ENCODE peak calls at places on chromosomes 13 and 19, in five cellular contexts. F is GM12878, T is HCT116, V is H1, P is SK-N-SH. X is an unnamed sample.

GRCh38 chr13:100124265-100124664 is 35.4 kb downstream of the PCCA start:
- DNase-seq in F (no peak), T (no peak), V (no peak), P (no peak), X (no peak)

GRCh38 chr13:35771898-35772297 is 295.4 kb upstream of the MAB21L1 start:
- DNase-seq in F (no peak), T (no peak), V (peak; percentile 3), P (no peak), X (no peak)

GRCh38 chr19:46015080-46015960 is 7.5 kb downstream of the PGLYRP1 start:
- DNase-seq in F (no peak), T (no peak), V (peak; percentile 70), P (peak; percentile 93), X (peak; percentile 50)

GRCh38 chr13:75839418-75839817 is 203.3 kb downstream of the LMO7 start:
- DNase-seq in F (no peak), T (no peak), V (no peak), P (no peak), X (no peak)

GRCh38 chr13:50780201-50781015 is 63.1 kb downstream of the DLEU7 start:
- DNase-seq in F (no peak), T (no peak), V (no peak), P (no peak), X (no peak)

GRCh38 chr19:21463449-21464105 is 41.8 kb upstream of the ZNF429 start:
- DNase-seq in F (no peak), T (no peak), V (peak; percentile 75), P (peak; percentile 87), X (peak; percentile 94)

GRCh38 chr13:40422588-40423235 is 243.7 kb downstream of the FOXO1 start:
- DNase-seq in F (no peak), T (no peak), V (no peak), P (no peak), X (no peak)

GRCh38 chr13:103066991-103067390 is 774 bp upstream of the SLC10A2 start:
- DNase-seq in F (no peak), T (no peak), V (no peak), P (peak; percentile 28), X (no peak)

GRCh38 chr13:52955505-52955904 is 73.1 kb upstream of the OLFM4 start:
- DNase-seq in F (no peak), T (no peak), V (peak; percentile 46), P (no peak), X (peak; percentile 82)

GRCh38 chr13:40506592-40507446 is 159.6 kb downstream of the FOXO1 start:
- DNase-seq in F (no peak), T (no peak), V (no peak), P (no peak), X (no peak)

GRCh38 chr13:64158910-64159309 is 2743.3 kb upstream of the PCDH20 start:
- DNase-seq in F (no peak), T (no peak), V (no peak), P (peak; percentile 5), X (no peak)

GRCh38 chr19:43594710-43595604 is 977 bp downstream of the IRGQ start:
- DNase-seq in F (no peak), T (peak; percentile 45), V (no peak), P (peak; percentile 76), X (peak; percentile 52)

GRCh38 chr19:57305056-57305455 is 15.2 kb upstream of the ZNF543 start:
- DNase-seq in F (no peak), T (no peak), V (no peak), P (no peak), X (no peak)

GRCh38 chr19:57708641-57709354 is at the start of gene ZNF154:
- DNase-seq in F (no peak), T (no peak), V (peak; percentile 65), P (no peak), X (peak; percentile 71)

GRCh38 chr13:49436890-49437289 is 7.0 kb downstream of the CAB39L start:
- DNase-seq in F (no peak), T (no peak), V (no peak), P (no peak), X (no peak)

GRCh38 chr13:20495087-20496023 is 30.3 kb downstream of the CRYL1 start:
- DNase-seq in F (peak; percentile 40), T (peak; percentile 50), V (no peak), P (peak; percentile 74), X (no peak)

GRCh38 chr19:47049307-47049700 is 880 bp upstream of the TMEM160 start:
- DNase-seq in F (no peak), T (no peak), V (no peak), P (no peak), X (peak; percentile 55)

GRCh38 chr19:18219911-18220631 is 6.2 kb downstream of the PDE4C start:
- DNase-seq in F (no peak), T (no peak), V (no peak), P (no peak), X (no peak)

GRCh38 chr13:40502236-40502635 is 164.2 kb downstream of the FOXO1 start:
- DNase-seq in F (no peak), T (no peak), V (no peak), P (no peak), X (no peak)

GRCh38 chr19:16581145-16581970 is 9.1 kb upstream of the SLC35E1 start:
- DNase-seq in F (no peak), T (no peak), V (no peak), P (no peak), X (no peak)

GRCh38 chr13:90630716-90631115 is 716.8 kb upstream of the MIR17HG start:
- DNase-seq in F (no peak), T (no peak), V (no peak), P (no peak), X (no peak)

GRCh38 chr19:48203227-48203793 is 32.8 kb downstream of the ZSWIM9 start:
- DNase-seq in F (no peak), T (peak; percentile 24), V (no peak), P (no peak), X (no peak)

GRCh38 chr19:19105365-19106060 is 32.8 kb downstream of the TMEM161A start:
- DNase-seq in F (peak; percentile 13), T (peak; percentile 53), V (no peak), P (peak; percentile 56), X (peak; percentile 63)

GRCh38 chr13:51230473-51231105 is 8.4 kb downstream of the FAM124A start:
- DNase-seq in F (no peak), T (no peak), V (no peak), P (no peak), X (no peak)

GRCh38 chr13:112112534-112113276 is 45.8 kb downstream of the SOX1 start:
- DNase-seq in F (no peak), T (no peak), V (no peak), P (no peak), X (no peak)

GRCh38 chr19:10915511-10916091 is 12.8 kb downstream of the YIPF2 start:
- DNase-seq in F (no peak), T (no peak), V (no peak), P (peak; percentile 68), X (no peak)
- TF ChIP-seq YY1 in F (no peak), T (no peak), V (no peak), P (no peak), X (no peak)

DNA sequence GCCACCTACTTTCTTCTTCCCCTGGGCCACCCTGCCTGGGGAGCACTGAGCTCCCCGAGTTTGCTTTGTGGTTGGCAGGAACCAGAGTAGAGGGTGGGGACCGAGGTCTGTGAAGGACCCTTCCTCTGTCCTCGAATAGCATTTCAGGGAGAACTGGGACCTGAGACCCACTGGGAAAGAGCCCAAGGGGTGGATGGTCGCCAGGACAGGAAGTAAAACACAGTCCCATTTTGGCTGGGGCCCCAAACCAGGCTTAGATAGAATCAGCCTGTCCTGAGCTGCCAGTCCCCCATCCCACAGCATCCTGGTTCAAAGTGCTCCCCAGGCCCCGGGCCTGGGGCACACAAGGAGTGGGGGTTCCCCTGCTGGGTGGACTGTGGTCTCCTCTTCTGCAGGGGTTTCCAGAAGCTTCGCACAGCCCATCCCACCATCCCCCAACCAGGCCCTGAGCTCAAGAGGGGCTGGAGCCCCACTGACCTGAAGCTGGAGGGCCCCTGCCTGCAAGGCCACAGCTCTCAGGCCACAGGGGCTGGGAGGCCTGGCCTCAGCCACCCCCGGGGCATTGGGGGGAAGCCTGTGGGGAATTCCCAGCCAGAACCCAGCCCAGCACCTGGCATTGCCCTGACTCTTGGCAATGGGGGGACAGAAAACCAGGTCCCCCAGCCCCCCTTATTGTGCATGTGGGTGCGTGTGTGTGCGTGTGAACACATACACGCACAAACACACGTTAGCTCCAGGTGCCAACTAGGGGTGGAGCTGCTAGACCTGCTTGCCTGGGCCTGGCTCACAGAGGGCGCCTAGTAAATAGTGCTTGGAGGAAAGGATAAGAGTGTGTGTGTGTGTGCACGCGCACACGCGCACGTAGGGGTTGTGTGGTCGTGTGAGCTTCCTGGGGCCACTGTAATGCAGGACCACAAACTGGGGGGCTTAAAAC is 994 bp upstream of the MKNK2 start:
- DNase-seq in F (peak; percentile 72), T (no peak), V (no peak), P (no peak), X (no peak)
- H3K4me1 ChIP-seq in F (peaks cover 55% of the 10 kb centered on the region), T (peaks cover 89% of the 10 kb centered on the region), V (peaks cover 18% of the 10 kb centered on the region), P (peaks cover 61% of the 10 kb centered on the region), X (peaks cover 50% of the 10 kb centered on the region)

DNA sequence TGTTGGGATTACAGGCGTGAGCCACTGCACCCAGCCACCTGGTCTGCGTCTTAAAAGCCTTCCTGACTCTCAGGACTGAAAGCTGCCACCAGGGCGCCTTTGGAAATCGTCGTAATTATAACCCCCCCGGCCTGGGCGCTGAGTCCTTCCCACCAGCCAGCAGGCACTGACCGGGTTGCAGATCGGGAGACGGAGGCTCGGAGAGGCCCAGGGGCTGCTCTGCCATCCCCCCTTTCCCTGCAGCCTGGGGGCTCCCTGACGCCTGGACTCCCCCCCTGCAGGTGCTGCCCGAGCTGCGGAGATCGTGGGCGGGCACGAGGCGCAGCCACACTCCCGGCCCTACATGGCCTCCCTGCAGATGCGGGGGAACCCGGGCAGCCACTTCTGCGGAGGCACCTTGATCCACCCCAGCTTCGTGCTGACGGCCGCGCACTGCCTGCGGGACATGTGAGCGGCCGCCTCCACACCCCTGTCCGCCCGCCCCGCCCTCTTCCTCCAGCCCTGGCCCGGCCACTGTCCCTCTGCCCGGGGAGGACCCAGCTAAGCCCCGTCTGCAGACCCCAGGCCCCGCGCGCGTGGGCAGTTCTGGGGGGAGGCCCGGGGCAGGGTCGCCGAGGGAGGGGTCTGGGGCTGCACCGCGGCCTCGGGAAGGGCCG is 2.5 kb downstream of the PRTN3 start:
- DNase-seq in F (no peak), T (no peak), V (no peak), P (peak; percentile 66), X (no peak)
- TF ChIP-seq YY1 in F (no peak), T (no peak), V (no peak), P (no peak), X (no peak)

GRCh38 chr19:34178276-34178614 is 5.9 kb downstream of the LSM14A start:
- DNase-seq in F (no peak), T (no peak), V (no peak), P (no peak), X (no peak)

GRCh38 chr19:34180273-34180672 is 8.0 kb downstream of the LSM14A start:
- DNase-seq in F (no peak), T (no peak), V (no peak), P (no peak), X (no peak)

GRCh38 chr19:34181111-34181864 is 9.0 kb downstream of the LSM14A start:
- DNase-seq in F (no peak), T (no peak), V (no peak), P (no peak), X (no peak)

GRCh38 chr19:34180709-34181108 is 8.4 kb downstream of the LSM14A start:
- DNase-seq in F (no peak), T (no peak), V (no peak), P (peak; percentile 13), X (no peak)

DNA sequence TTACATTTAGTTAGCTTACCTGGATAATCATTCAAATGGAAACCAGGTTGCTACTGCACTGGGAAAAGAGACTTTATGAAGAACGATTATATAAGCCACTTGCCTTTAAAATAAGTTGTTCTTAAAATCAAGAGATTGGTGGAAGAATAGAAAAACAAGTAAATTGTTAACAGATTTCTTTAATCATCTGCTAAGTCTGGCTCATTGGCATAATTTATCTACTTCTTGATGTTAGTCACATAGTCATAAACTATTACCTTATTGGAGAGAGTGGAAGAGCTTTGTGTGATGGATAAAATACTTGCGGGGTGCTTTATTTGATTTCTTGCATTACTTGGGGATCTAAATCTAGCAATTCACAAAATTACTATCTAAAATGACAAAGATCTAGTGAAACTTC is 6.8 kb downstream of the LSM14A start:
- DNase-seq in F (no peak), T (no peak), V (no peak), P (no peak), X (no peak)
- H3K4me1 ChIP-seq in F (peaks cover 3% of the 10 kb centered on the region), T (peaks cover 21% of the 10 kb centered on the region), V (peaks cover 2% of the 10 kb centered on the region), P (peaks cover 15% of the 10 kb centered on the region), X (no peaks in the 10 kb centered on the region)